ENCODE peak calls at places on chromosomes 12 and 14, in four cellular contexts. J is GM12878, L is IMR-90, X is K562. G is an unnamed sample.

GRCh38 chr12:34404377-34405285 is 382.3 kb downstream of the ALG10 start:
- DNase-seq in L (no peak), J (no peak), X (no peak), G (no peak)

GRCh38 chr14:54564071-54564798 is 2.7 kb upstream of the SAMD4A start:
- DNase-seq in X (peak; percentile 38), J (no peak), L (peak; percentile 48), G (peak; percentile 24)

GRCh38 chr14:68655021-68655811 is 137.7 kb downstream of the ZFP36L1 start:
- DNase-seq in X (no peak), J (no peak), L (peak; percentile 56), G (no peak)

GRCh38 chr14:102316048-102316745 is 3.3 kb upstream of the ZNF839 start:
- DNase-seq in J (no peak), L (peak; percentile 75), X (peak; percentile 37), G (peak; percentile 74)

GRCh38 chr12:43964966-43965365 is 129.1 kb downstream of the TMEM117 start:
- DNase-seq in X (no peak), L (peak; percentile 69), J (no peak), G (peak; percentile 4)

GRCh38 chr12:94228488-94228907 is 80.1 kb downstream of the PLXNC1 start:
- DNase-seq in J (no peak), L (no peak), X (no peak), G (no peak)

GRCh38 chr14:63713058-63713457 is 14.8 kb downstream of the SGPP1 start:
- DNase-seq in X (no peak), J (no peak), L (no peak), G (no peak)

GRCh38 chr12:55970775-55971174 is 3.1 kb upstream of the RAB5B start:
- DNase-seq in J (no peak), X (no peak), L (peak; percentile 85), G (no peak)

GRCh38 chr12:131604146-131604844 is 106.6 kb upstream of the SFSWAP start:
- DNase-seq in X (peak; percentile 31), L (no peak), J (no peak), G (no peak)

GRCh38 chr14:61588419-61588901 is 106.9 kb upstream of the HIF1A start:
- DNase-seq in J (no peak), X (no peak), L (peak; percentile 80), G (no peak)

GRCh38 chr14:31020834-31021575 is 4.4 kb upstream of the AP4S1 start:
- DNase-seq in J (no peak), L (no peak), X (no peak), G (no peak)

GRCh38 chr12:27821259-27821973 is 41.4 kb upstream of the MANSC4 start:
- DNase-seq in L (peak; percentile 85), X (peak; percentile 86), J (peak; percentile 48), G (peak; percentile 80)

GRCh38 chr14:51342226-51342625 is 102.2 kb downstream of the TMX1 start:
- DNase-seq in X (peak; percentile 1), J (no peak), L (peak; percentile 56), G (peak; percentile 35)

GRCh38 chr12:10304161-10304574 is 3.5 kb upstream of the KLRD1 start:
- DNase-seq in L (peak; percentile 87), J (no peak), X (no peak), G (no peak)

GRCh38 chr12:106223485-106224391 is 24.1 kb downstream of the CKAP4 start:
- DNase-seq in J (no peak), X (peak; percentile 73), L (peak; percentile 54), G (peak; percentile 90)

GRCh38 chr12:50059440-50060119 is 2.2 kb downstream of the ASIC1 start:
- DNase-seq in X (no peak), J (no peak), L (peak; percentile 39), G (no peak)

GRCh38 chr12:57864811-57865751 is 18.6 kb upstream of the CTDSP2 start:
- DNase-seq in L (peak; percentile 77), J (no peak), X (peak; percentile 75), G (peak; percentile 83)

GRCh38 chr12:113443030-113443539 is 20.9 kb downstream of the SDSL start:
- DNase-seq in L (no peak), X (no peak), J (no peak), G (no peak)

DNA sequence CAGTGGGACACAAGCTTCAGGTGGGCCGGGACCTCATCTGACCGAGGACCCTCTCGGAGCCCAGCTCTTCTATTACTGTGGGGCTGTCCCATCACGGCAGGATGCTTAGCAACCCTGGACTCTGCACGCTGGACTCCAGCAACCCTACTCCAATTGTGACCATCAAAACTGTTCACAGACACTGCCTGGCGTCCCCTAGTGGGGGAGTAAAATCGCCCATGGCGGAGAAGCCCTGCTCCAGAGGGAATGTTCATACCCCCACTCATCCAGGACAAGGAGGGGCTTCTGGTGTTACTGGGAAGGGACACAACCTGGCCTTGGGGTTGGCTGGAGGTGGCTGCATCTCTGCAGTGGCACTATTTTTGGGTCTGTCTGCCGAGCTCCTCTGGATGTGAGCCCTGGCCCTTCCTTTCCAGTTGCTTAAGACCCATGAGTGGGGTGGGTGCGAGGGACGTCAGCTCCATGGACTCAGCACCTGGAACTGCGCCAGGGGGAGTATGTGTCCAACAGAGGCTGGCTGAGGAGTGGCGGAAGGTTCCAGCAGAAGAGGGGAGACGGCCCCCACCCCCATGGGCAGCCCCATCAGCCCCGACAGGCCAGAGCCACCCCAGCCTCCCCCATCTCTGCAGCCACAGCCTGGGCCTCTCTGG is 103.8 kb downstream of the RFLNA start:
- DNase-seq in J (no peak), X (no peak), L (no peak), G (no peak)
- TF ChIP-seq ELK1 in J (no peak), X (no peak), L (no peak), G (no peak)

DNA sequence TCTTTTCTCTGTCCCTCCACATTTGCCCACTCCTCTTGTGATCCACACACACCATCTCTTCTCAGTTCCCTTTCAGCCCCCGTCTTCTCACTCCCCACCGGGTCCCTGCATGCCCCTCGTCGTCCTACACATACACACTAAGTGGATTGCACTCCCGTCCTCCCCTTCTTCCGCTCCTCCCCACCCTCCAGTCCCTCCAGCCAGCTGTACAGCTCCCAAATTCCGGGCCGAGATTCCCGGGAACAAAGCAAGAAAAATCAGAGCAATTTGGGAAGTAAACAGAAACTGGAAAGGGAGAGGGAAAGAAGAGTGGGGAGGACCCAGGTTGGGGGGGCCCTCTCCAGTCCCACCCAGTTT is 282 bp upstream of the IGFBP6 start:
- DNase-seq in J (no peak), X (no peak), L (peak; percentile 35), G (no peak)
- TF ChIP-seq ELK1 in J (no peak), X (no peak), L (no peak), G (no peak)

GRCh38 chr12:95630496-95630895 is 79.2 kb upstream of the USP44 start:
- DNase-seq in J (no peak), X (no peak), L (no peak), G (no peak)

GRCh38 chr12:95634622-95635621 is 83.6 kb upstream of the USP44 start:
- DNase-seq in L (peak; percentile 94), J (no peak), X (no peak), G (peak; percentile 80)

GRCh38 chr12:95633049-95633545 is 81.8 kb upstream of the USP44 start:
- DNase-seq in L (peak; percentile 91), J (no peak), X (no peak), G (peak; percentile 92)

GRCh38 chr12:95637010-95637409 is 85.7 kb upstream of the USP44 start:
- DNase-seq in L (no peak), J (no peak), X (no peak), G (no peak)

DNA sequence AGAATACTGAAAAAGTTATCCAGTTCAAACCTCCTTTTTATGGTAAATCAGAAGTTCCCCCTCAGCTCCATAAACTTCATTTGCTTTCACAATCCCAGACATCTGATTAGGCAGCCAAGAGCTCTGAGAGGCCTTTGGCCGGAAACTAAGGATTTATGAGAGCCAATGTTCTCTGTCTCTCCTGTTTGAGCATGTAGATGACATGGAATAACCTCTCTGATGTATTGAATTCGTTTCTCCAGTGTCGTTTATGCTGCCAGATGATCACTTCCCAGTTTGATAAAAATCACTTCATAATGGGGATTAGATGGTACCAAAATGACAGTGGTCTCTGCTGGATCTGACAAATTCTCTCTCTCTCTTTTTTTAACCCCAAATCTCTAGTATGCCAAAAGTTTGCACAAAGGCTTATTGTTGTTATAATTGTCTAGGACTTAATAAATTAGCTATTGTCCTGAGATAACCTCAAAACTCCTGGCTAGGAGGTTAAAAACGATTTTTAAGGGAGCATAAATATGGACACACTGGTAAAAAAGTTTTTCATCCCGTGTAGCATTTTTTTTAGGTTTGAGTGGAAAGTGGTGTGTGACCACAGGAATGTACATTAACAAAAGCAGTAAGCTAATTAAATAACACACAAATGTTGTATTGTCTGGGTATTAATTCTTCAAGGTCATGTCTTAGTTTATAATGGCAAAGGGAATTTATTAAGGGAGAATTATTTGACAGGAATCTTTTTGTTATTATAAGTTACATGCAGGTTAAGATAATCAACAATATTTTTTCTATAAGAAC is 82.6 kb upstream of the USP44 start:
- DNase-seq in J (no peak), X (no peak), L (no peak), G (no peak)
- TF ChIP-seq ELK1 in J (no peak), X (no peak), L (no peak), G (no peak)

GRCh38 chr12:3365416-3366385 is 125.3 kb upstream of the PRMT8 start:
- DNase-seq in J (no peak), X (no peak), L (no peak), G (peak; percentile 21)

GRCh38 chr12:3367750-3368444 is 123.1 kb upstream of the PRMT8 start:
- DNase-seq in X (no peak), L (no peak), J (no peak), G (no peak)

GRCh38 chr12:3366451-3367155 is 124.4 kb upstream of the PRMT8 start:
- DNase-seq in X (no peak), L (no peak), J (no peak), G (no peak)

GRCh38 chr12:3371018-3371417 is 120.0 kb upstream of the PRMT8 start:
- DNase-seq in J (no peak), L (no peak), X (no peak), G (no peak)
- TF ChIP-seq ELK1 in J (no peak), L (no peak), X (no peak), G (no peak)

GRCh38 chr14:104600141-104600643 is 4.4 kb downstream of the TMEM179 start:
- DNase-seq in J (no peak), X (no peak), L (no peak), G (peak; percentile 55)
- TF ChIP-seq ELK1 in J (no peak), X (no peak), L (no peak), G (no peak)